ENCODE peak calls at places on chromosomes 3 and 15, in seven cellular contexts. T is HEK293T, W is HepG2, E is WTC11, Z is H1, P is K562, A is GM12878. G is an unnamed sample.

GRCh38 chr3:47984089-47984759 is 32.0 kb downstream of the MAP4 start:
- DNase-seq in Z (no peak), E (no peak), W (no peak), T (no peak), A (no peak), P (no peak), G (peak)

GRCh38 chr15:96629501-96629900 is 299.0 kb downstream of the NR2F2 start:
- DNase-seq in E (no peak), P (no peak), W (no peak), T (no peak), A (no peak), Z (no peak), G (no peak)

GRCh38 chr15:83318861-83319415 is 34.5 kb upstream of the BNC1 start:
- DNase-seq in A (no peak), W (no peak), T (no peak), P (no peak), Z (no peak), E (no peak), G (no peak)

GRCh38 chr3:156252656-156253055 is 132.3 kb downstream of the KCNAB1 start:
- DNase-seq in T (no peak), Z (no peak), E (no peak), P (no peak), A (no peak), W (no peak), G (no peak)

GRCh38 chr3:56917740-56918568 is 116.2 kb upstream of the ARHGEF3 start:
- DNase-seq in P (no peak), W (no peak), A (peak), E (no peak), T (no peak), Z (no peak), G (no peak)

GRCh38 chr3:158788446-158788845 is 13.4 kb upstream of the MFSD1 start:
- DNase-seq in A (no peak), Z (no peak), P (no peak), E (no peak), W (no peak), T (no peak), G (no peak)

GRCh38 chr3:40731445-40731844 is 206.7 kb downstream of the ZNF621 start:
- DNase-seq in P (no peak), Z (no peak), A (no peak), W (no peak), T (no peak), E (no peak), G (no peak)

GRCh38 chr3:68876112-68876713 is 56.1 kb downstream of the TAFA4 start:
- DNase-seq in W (peak), P (peak), T (peak), Z (no peak), E (peak), A (peak), G (peak)

GRCh38 chr3:112376996-112377395 is 44.0 kb downstream of the CD200 start:
- DNase-seq in E (no peak), A (no peak), P (no peak), W (no peak), T (no peak), Z (no peak), G (no peak)

GRCh38 chr3:43953814-43954241 is 263.1 kb downstream of the ABHD5 start:
- DNase-seq in T (no peak), A (no peak), P (no peak), E (no peak), Z (no peak), W (no peak), G (peak)

GRCh38 chr3:48222616-48223513 is at the start of gene CAMP:
- DNase-seq in Z (no peak), A (peak), E (no peak), W (peak), P (no peak), T (peak), G (no peak)

GRCh38 chr15:84034831-84035753 is 200.5 kb upstream of the GOLGA6L4 start:
- DNase-seq in P (peak), E (peak), A (no peak), T (peak), W (peak), Z (no peak), G (peak)

GRCh38 chr15:68652141-68652540 is 73.3 kb downstream of the CORO2B start:
- DNase-seq in Z (no peak), W (no peak), T (no peak), P (no peak), A (no peak), E (no peak), G (no peak)

GRCh38 chr3:159761377-159761776 is 227.3 kb upstream of the IL12A start:
- DNase-seq in T (no peak), Z (no peak), P (no peak), A (no peak), W (no peak), E (no peak), G (no peak)

GRCh38 chr3:51024765-51025681 is 350.3 kb downstream of the DOCK3 start:
- DNase-seq in A (no peak), P (no peak), Z (no peak), E (no peak), T (peak), W (no peak), G (no peak)
- TF ChIP-seq SP1 in A (no peak), P (no peak), Z (no peak), E (no peak), T (no peak), W (no peak), G (no peak)

GRCh38 chr3:169772530-169772950 is 656 bp upstream of the MYNN start:
- DNase-seq in T (peak), A (peak), W (peak), Z (no peak), E (peak), P (peak), G (peak)
- TF ChIP-seq SP1 in T (no peak), A (no peak), W (no peak), Z (no peak), E (no peak), P (no peak), G (no peak)

GRCh38 chr3:197599089-197599765 is 43.5 kb upstream of the BDH1 start:
- DNase-seq in A (peak), T (peak), P (peak), Z (peak), E (peak), W (peak), G (peak)
- TF ChIP-seq SP1 in A (no peak), T (no peak), P (peak), Z (no peak), E (no peak), W (no peak), G (no peak)

GRCh38 chr3:188881954-188882641 is 289.7 kb upstream of the TPRG1 start:
- DNase-seq in W (peak), E (no peak), T (no peak), P (no peak), Z (no peak), A (no peak), G (peak)
- TF ChIP-seq SP1 in W (no peak), E (no peak), T (no peak), P (no peak), Z (no peak), A (no peak), G (peak)

GRCh38 chr3:186962445-186962844 is 32.1 kb downstream of the ST6GAL1 start:
- DNase-seq in A (no peak), E (no peak), W (no peak), T (no peak), P (no peak), Z (no peak), G (no peak)

GRCh38 chr3:186964071-186964470 is 33.7 kb downstream of the ST6GAL1 start:
- DNase-seq in A (no peak), E (no peak), W (no peak), T (no peak), Z (no peak), P (no peak), G (no peak)

GRCh38 chr3:186964629-186965028 is 34.3 kb downstream of the ST6GAL1 start:
- DNase-seq in P (no peak), Z (no peak), E (no peak), W (no peak), T (no peak), A (no peak), G (no peak)

GRCh38 chr3:186965141-186965879 is 35.0 kb downstream of the ST6GAL1 start:
- DNase-seq in E (peak), A (peak), T (no peak), P (no peak), W (no peak), Z (no peak), G (no peak)

DNA sequence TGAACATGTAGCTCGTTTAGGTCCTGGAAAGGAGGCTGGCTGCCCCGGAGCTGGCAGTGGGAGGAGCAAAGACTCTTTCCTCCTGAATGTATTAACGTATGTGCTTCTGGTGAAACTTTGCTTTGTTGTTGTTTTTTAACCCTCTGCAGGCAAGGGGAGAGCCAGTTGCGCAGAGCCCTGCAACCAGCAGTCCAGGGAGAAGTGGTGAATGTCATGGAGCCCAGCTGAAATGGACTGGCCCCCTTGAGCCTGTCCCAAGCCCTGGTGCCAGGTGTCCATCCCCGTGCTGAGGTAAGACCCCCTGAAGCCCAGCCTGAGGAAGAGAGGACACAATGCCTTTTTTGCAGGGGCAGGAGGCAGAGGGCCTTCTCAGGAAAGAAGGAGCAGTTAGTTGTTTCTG is 33.3 kb downstream of the ST6GAL1 start:
- DNase-seq in T (no peak), W (no peak), Z (no peak), A (no peak), P (no peak), E (no peak), G (no peak)
- TF ChIP-seq SP1 in T (no peak), W (no peak), Z (no peak), A (no peak), P (no peak), E (no peak), G (no peak)

DNA sequence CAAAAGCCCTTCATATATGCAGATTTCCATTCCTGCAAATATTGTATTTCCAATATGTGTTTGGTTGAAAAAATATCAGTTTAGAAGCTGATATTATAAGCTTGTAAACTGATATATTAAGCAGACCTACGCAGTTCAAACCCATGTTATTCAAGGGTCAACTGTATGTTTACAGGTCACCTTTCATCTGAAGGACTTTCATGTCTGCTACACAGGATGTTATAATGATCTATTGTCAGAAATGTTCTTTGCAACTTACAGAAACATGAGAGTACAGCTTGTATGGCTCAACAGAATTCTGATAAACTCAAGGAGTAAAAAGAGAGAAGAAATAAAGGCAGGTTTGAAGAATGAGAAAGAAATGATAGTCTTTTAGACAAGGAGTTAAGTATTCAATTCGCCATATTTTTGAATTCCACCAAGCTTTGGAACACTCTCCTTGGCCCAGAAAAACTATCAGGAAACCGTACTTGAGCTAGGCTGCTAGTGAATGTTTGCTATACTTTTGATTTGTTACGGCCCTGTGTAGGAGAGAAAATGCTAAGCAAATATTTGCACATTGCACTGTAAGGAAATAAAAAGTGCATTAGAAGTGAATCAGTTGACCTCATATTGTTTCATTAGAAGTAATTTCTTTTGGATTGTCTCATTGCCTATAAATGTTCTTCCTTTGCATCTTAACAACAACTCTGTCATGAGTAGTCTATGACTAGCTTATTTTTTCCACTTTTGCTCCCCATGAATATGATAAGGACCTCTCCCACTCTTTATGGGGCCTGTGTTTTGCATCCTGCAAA is 81.2 kb downstream of the NEK11 start:
- DNase-seq in E (no peak), P (no peak), T (no peak), W (peak), A (no peak), Z (no peak), G (no peak)
- TF ChIP-seq SP1 in E (no peak), P (no peak), T (no peak), W (no peak), A (no peak), Z (no peak), G (no peak)

DNA sequence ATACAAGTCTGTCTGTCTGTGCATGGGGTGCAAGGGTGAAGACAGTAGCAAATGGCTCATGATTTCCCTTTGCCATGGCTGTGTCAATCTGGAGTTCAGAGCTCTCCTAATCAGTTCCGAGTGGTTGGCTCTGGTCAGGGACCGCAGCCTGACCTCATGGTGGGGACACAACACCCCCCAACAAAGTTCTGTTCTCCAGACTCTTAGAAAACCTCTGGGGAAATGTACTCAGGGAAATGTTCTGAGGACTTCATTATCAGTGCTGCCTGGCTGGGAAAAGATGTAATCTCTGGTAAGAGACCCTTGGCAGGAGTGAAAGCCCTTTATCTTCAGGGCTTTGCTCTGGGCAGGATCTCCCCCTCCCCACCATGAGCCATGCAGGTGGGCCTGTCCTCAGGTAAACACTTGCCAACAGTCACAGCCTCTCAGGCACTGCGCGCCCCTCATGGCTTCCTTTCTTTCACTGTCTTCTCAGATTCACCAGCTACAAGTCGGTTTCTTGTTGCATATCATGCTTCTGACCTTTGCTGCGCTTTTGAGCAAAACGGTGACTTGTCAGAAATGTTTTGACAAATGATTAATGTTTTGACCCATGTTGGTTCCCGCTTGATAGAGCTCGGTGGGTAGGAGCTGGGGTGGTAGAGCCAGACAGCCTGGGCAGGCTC is 95.5 kb downstream of the ST6GAL1 start:
- DNase-seq in W (no peak), A (peak), T (no peak), Z (peak), E (no peak), P (no peak), G (no peak)
- TF ChIP-seq SP1 in W (no peak), A (no peak), T (no peak), Z (no peak), E (no peak), P (no peak), G (no peak)

GRCh38 chr15:90212221-90213079 is 11.3 kb downstream of the SEMA4B start:
- DNase-seq in A (no peak), T (no peak), W (no peak), Z (no peak), E (no peak), P (no peak), G (no peak)
- TF ChIP-seq SP1 in A (no peak), T (no peak), W (no peak), Z (no peak), E (no peak), P (no peak), G (no peak)

DNA sequence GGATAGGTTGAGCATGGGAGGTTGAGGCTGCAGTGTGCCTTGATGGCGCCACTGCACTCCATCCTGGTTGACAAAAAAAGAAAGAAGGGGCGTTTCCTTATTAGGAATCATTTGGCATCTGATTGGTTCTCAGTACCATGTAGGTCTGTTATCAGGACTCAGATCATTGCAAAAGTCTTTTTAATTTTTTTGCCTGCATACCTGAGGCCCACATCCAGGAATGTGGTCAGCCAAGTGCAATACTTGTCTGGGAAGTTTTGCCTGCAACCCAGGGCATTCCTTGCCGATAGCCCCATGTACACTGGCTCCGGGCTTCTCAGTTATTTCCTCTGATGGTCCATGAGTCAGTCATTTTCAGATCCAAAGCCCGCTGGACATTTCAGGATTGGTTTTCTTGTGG is 50.1 kb upstream of the CRTC3 start:
- DNase-seq in Z (no peak), P (no peak), T (no peak), A (no peak), E (no peak), W (no peak), G (peak)
- TF ChIP-seq SP1 in Z (no peak), P (no peak), T (no peak), A (no peak), E (no peak), W (no peak), G (no peak)